ENCODE peak calls at places on chromosomes 16 and 17, in six cellular contexts. M is heart left ventricle, B is transverse colon, Z is adrenal gland, A is A549, Y is esophagus squamous epithelium. E is an unnamed sample. For H3K4me1, the result is how much of the 10 kb centered on the place peaks cover.

GRCh38 chr16:81264386-81264785 is 25.9 kb downstream of the BCO1 start:
- DNase-seq in M (no peak), B (no peak), Z (no peak), A (no peak), Y (no peak), E (no peak)

GRCh38 chr17:65177901-65178300 is 40.7 kb downstream of the RGS9 start:
- DNase-seq in M (no peak), B (no peak), Z (no peak), A (no peak), Y (no peak), E (no peak)

GRCh38 chr16:27401768-27402568 is at the start of gene IL21R:
- DNase-seq in M (peak), B (peak), Z (peak), A (no peak), Y (no peak), E (no peak)

GRCh38 chr17:9021158-9021984 is at the start of gene NTN1:
- DNase-seq in M (peak), B (peak), Z (peak), A (no peak), Y (no peak), E (peak)

GRCh38 chr17:12673788-12674187 is 8.1 kb downstream of the MYOCD start:
- DNase-seq in M (no peak), B (no peak), Z (no peak), A (no peak), Y (no peak), E (no peak)

GRCh38 chr16:63410594-63410993 is 1374.4 kb upstream of the CDH8 start:
- DNase-seq in M (no peak), B (no peak), Z (no peak), A (no peak), Y (no peak), E (no peak)

GRCh38 chr16:31568577-31569359 is 41.1 kb downstream of the AHSP start:
- DNase-seq in M (no peak), B (peak), Z (no peak), A (no peak), Y (no peak), E (peak)

GRCh38 chr17:60354223-60354622 is 37.7 kb downstream of the USP32 start:
- DNase-seq in M (no peak), B (no peak), Z (no peak), A (no peak), Y (no peak), E (no peak)

GRCh38 chr16:62954144-62955032 is 918.1 kb upstream of the CDH8 start:
- DNase-seq in M (no peak), B (no peak), Z (no peak), A (no peak), Y (no peak), E (no peak)

GRCh38 chr17:30346211-30346831 is 12.5 kb upstream of the TMIGD1 start:
- DNase-seq in M (no peak), B (no peak), Z (no peak), A (no peak), Y (no peak), E (no peak)

GRCh38 chr17:17836818-17837379 is at the start of gene SREBF1:
- DNase-seq in M (peak), B (peak), Z (peak), A (peak), Y (no peak), E (peak)

GRCh38 chr17:27207073-27207511 is 86.8 kb upstream of the WSB1 start:
- DNase-seq in M (no peak), B (no peak), Z (no peak), A (peak), Y (no peak), E (no peak)

GRCh38 chr17:60372790-60373483 is 19.0 kb downstream of the USP32 start:
- DNase-seq in M (no peak), B (no peak), Z (no peak), A (peak), Y (no peak), E (no peak)

GRCh38 chr16:64585367-64585766 is 536.5 kb downstream of the CDH11 start:
- DNase-seq in M (no peak), B (no peak), Z (no peak), A (no peak), Y (no peak), E (no peak)

GRCh38 chr17:9728564-9728963 is 62.8 kb downstream of the DHRS7C start:
- DNase-seq in M (no peak), B (no peak), Z (no peak), A (no peak), Y (no peak), E (no peak)

GRCh38 chr17:48985436-48986245 is 11.5 kb upstream of the IGF2BP1 start:
- DNase-seq in M (no peak), B (no peak), Z (no peak), A (no peak), Y (no peak), E (no peak)

GRCh38 chr17:17108681-17109049 is 66.4 kb downstream of the MPRIP start:
- DNase-seq in M (no peak), B (peak), Z (no peak), A (no peak), Y (no peak), E (no peak)

GRCh38 chr17:6381052-6381451 is 53.9 kb downstream of the AIPL1 start:
- DNase-seq in M (no peak), B (no peak), Z (no peak), A (peak), Y (no peak), E (no peak)

GRCh38 chr16:46691720-46692119 is 2.3 kb downstream of the ORC6 start:
- DNase-seq in M (no peak), B (no peak), Z (no peak), A (no peak), Y (no peak), E (no peak)

GRCh38 chr16:68298907-68299515 is 11.7 kb downstream of the SLC7A6OS start:
- DNase-seq in M (peak), B (no peak), Z (peak), A (no peak), Y (no peak), E (peak)

GRCh38 chr17:3506054-3506453 is 30.3 kb downstream of the ASPA start:
- DNase-seq in M (no peak), B (no peak), Z (no peak), A (no peak), Y (no peak), E (no peak)

GRCh38 chr16:89373355-89374110 is 116.8 kb downstream of the ANKRD11 start:
- DNase-seq in M (peak), B (no peak), Z (peak), A (no peak), Y (no peak), E (no peak)

GRCh38 chr16:55280622-55281021 is 43.4 kb upstream of the IRX6 start:
- DNase-seq in M (no peak), B (no peak), Z (no peak), A (no peak), Y (no peak), E (no peak)

GRCh38 chr17:80279895-80280294 is 19.2 kb downstream of the RNF213 start:
- DNase-seq in M (peak), B (no peak), Z (no peak), A (no peak), Y (no peak), E (peak)

GRCh38 chr17:2949469-2950044 is 113.8 kb downstream of the OR1D5 start:
- DNase-seq in M (no peak), B (peak), Z (peak), A (peak), Y (no peak), E (no peak)

GRCh38 chr17:82740906-82741759 is 5.7 kb downstream of the FN3K start:
- DNase-seq in M (no peak), B (no peak), Z (peak), A (no peak), Y (no peak), E (no peak)

GRCh38 chr17:50661795-50662391 is 27.2 kb downstream of the ABCC3 start:
- DNase-seq in M (peak), B (peak), Z (peak), A (peak), Y (no peak), E (peak)

GRCh38 chr17:77990301-77990700 is 31.8 kb downstream of the TNRC6C start:
- DNase-seq in M (no peak), B (no peak), Z (no peak), A (no peak), Y (no peak), E (no peak)

GRCh38 chr16:13463619-13464018 is 456.3 kb upstream of the ERCC4 start:
- DNase-seq in M (no peak), B (no peak), Z (no peak), A (no peak), Y (no peak), E (no peak)

GRCh38 chr16:21190599-21190998 is 20.8 kb downstream of the ZP2 start:
- DNase-seq in M (no peak), B (no peak), Z (no peak), A (no peak), Y (no peak), E (no peak)

GRCh38 chr17:21296097-21297025 is 11.8 kb downstream of the MAP2K3 start:
- DNase-seq in M (peak), B (no peak), Z (no peak), A (no peak), Y (no peak), E (no peak)

GRCh38 chr17:10063730-10064221 is 134.6 kb downstream of the GAS7 start:
- DNase-seq in M (no peak), B (peak), Z (peak), A (no peak), Y (no peak), E (peak)

DNA sequence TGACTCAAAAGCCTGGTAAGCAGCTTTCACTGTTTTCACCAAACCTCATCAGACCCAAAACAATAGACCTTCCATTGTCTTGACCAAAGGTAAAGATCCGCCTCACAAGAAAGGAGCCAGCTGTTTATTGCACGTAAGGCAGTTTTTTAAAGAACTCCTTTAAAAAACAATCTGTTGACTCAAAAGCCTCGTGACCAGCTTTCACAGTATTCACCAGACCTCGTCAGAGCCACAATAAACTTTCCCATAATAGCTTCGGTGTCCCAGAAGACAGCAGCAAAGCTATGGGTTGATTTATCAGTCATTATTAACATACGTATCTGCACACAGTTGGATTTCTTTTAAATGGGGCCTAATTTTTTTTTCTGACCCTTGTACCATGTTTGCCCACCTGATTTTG is 17.4 kb upstream of the HELZ start:
- DNase-seq in M (no peak), B (no peak), Z (no peak), A (no peak), Y (no peak), E (no peak)
- H3K4me1 ChIP-seq in M (under half), B (under half), Z (under half), A (under half), Y (under half), E (under half)

DNA sequence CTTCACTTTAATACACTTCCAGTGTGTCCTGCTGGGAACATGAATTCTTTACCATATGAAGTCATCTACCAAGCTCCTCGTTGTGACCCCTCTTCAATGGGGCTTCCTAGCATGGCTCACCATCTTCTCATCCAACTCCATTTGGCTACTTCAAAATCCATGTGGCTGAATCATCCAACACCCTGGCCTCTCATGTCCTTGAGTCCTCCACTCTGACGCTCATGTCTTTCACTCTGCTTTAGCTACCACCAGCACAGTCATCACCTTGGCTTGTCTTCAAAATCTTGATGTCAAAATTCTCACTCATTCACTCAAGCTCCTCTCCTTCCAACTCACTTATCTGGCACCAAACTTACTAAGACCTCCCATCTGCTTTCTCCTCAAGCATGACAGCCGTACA is 35.8 kb downstream of the AMFR start:
- DNase-seq in M (no peak), B (no peak), Z (peak), A (peak), Y (no peak), E (no peak)
- TF ChIP-seq POLR2A in M (no peak), B (no peak), Z (no peak), A (no peak), Y (no peak), E (no peak)

GRCh38 chr16:85421338-85422123 is 191.6 kb upstream of the GSE1 start:
- DNase-seq in M (no peak), B (no peak), Z (no peak), A (no peak), Y (no peak), E (peak)
- H3K4me3 ChIP-seq in M (no peak), B (no peak), Z (no peak), A (no peak), Y (no peak), E (no peak)

GRCh38 chr17:41546819-41547218 is 18.7 kb upstream of the KRT19 start:
- DNase-seq in M (no peak), B (no peak), Z (no peak), A (no peak), Y (no peak), E (no peak)
- H3K4me1 ChIP-seq in M (under half), B (half or more), Z (under half), A (under half), Y (under half), E (under half)

GRCh38 chr17:81396722-81397313 is 1.6 kb downstream of the BAHCC1 start:
- DNase-seq in M (no peak), B (no peak), Z (no peak), A (peak), Y (no peak), E (no peak)
- TF ChIP-seq POLR2A in M (no peak), B (peak), Z (peak), A (no peak), Y (peak), E (no peak)

GRCh38 chr17:43897827-43898226 is 9.5 kb downstream of the MPP2 start:
- DNase-seq in M (no peak), B (no peak), Z (no peak), A (no peak), Y (no peak), E (no peak)

GRCh38 chr17:43900183-43900857 is 7.0 kb downstream of the MPP2 start:
- DNase-seq in M (peak), B (peak), Z (peak), A (peak), Y (no peak), E (peak)

GRCh38 chr17:43898446-43898845 is 8.9 kb downstream of the MPP2 start:
- DNase-seq in M (no peak), B (no peak), Z (no peak), A (no peak), Y (no peak), E (no peak)

GRCh38 chr17:43902190-43902589 is 5.1 kb downstream of the MPP2 start:
- DNase-seq in M (no peak), B (no peak), Z (no peak), A (no peak), Y (no peak), E (no peak)

DNA sequence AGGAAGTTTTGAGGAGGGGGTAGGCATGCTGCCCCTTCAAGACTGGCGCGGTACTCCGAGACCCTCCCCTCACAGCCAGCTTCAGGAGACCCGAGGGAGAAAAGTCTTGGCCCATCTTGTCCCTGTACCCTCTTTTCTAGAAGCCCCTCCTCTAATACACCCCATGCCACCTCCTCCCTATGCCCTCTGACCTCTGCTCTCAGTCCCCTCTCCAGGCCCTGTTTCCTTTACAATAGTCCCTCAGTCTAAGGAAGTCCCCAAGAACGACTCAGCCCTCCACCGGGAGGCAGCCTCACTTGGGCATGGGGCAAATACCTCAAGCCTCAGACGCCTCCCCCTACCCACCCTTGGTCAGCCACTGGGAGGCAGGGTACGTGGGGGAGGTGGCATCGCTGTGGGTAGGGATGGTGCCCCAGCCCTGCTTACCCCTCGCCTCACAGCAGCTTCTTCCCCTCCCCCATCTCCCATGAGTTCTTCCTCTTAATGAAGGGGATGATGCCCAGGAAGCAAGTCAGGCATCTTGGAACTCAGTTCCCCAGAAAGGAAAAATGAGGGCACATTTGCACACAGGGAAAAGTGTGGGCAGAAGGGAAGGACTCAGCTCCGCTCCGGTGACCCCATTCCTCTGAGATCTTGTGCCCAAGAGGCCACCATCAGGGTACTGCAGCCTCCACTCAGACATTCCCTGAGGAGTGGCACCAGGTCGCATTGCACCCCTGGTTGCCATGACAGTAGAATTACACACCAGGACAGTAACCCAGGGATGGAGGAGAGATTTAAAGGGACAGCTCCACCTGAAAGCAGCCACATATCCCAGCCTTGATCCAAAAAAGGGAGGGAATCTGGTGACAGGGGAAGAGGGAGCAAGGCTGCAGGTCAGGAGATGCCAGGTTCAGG is 6.2 kb downstream of the MPP2 start:
- DNase-seq in M (no peak), B (no peak), Z (no peak), A (peak), Y (no peak), E (no peak)
- H3K4me3 ChIP-seq in M (peak), B (peak), Z (no peak), A (peak), Y (peak), E (peak)

DNA sequence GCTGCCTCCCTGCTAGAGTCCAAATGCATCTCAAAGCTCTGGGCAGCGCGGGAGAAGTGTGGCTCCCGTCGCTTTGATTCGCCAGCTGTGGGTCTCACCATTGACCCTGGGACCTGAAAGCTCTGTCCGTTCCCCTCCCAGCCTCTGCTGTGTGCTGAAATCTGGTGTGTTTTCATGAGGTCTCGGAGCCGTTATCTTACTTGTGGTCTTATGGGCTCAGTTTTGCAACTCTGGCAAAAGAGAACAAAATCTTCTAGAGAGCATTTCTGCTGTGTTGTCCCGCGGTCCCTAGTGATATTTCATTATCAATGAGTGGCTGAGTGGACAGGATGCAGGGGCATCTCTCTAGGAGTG is 13.3 kb downstream of the CRISPLD2 start:
- DNase-seq in M (no peak), B (no peak), Z (no peak), A (no peak), Y (no peak), E (no peak)
- H3K4me1 ChIP-seq in M (half or more), B (half or more), Z (under half), A (under half), Y (half or more), E (half or more)

DNA sequence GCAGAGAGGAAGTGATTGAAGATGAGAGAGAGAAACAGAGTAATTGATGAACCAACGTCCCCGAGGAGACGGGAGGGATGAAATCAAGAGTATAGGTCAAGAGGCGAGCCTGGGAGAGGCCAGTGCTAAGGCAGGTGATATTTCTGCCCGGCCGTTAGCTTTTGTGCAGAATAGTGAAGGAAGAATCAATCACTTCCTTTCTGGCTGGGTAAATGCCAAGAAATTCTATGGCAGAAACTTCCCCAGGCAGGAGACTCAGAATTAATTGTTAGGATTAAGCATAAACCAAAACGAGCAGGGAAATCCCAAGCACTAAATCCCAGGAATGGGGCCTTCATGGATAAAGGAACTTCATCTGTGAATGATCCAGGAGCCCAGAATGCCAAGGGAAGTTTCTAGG is 273.8 kb downstream of the CDH13 start:
- DNase-seq in M (no peak), B (no peak), Z (no peak), A (no peak), Y (no peak), E (no peak)
- TF ChIP-seq POLR2A in M (no peak), B (no peak), Z (no peak), A (no peak), Y (no peak), E (no peak)

DNA sequence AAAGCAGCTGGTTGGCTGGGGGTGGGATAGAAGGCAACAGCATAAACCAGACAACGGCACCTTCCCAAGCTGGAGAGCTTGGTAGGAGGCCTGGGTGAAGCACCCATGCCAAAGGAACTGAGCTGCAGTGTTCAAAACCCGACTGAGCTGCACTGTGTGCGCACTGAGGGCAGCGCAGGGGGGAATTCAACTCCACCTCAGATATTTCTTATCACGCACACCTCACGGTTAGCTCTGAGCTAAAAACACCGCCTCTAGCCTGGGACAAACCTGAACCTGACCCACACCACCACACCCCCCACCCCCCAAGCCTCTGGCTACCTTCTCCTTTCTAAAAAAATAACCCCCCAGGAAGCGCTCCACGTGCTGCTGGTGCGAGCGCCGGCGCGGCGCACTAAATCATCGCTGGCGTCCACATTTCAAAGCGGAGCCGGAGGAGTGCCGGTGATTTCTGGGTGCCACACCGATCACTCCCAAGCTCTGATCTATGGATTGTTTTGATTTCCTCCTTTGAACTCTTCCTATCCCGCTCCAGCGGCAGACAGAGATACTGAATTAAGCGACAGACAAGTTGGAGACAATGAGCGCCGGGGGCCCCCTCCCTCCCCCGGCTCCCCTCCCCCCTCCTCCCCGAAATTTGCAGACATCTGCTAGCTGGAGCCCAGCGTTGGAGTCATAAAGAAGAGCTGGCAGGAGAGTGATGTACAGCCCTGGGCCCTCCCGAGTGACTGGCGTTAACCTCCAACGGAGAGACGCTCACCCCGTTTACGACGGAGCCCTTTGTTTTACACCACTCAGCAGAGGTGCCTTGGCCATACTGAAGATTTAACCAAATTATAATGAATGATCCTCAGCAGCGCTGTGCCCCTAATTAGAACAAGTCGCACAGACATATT is 85.0 kb downstream of the NOG start:
- DNase-seq in M (no peak), B (no peak), Z (no peak), A (no peak), Y (no peak), E (no peak)
- H3K4me3 ChIP-seq in M (peak), B (no peak), Z (no peak), A (no peak), Y (peak), E (peak)